ENCODE peak calls at places on chromosomes 4 and X, in five cellular contexts. One of them, this sample, is unnamed.

GRCh38 chr4:45621926-45622325 is 501.9 kb downstream of the GABRG1 start:
- DNase-seq in activated CD4-positive, alpha-beta T cell treated with anti-CD3 and anti-CD28 coated beads, Interleukin-2, amount 50 U/mL, for 1 hour: no peak
- DNase-seq in fibroblast of mammary gland: peak; percentile 60
- DNase-seq in EL: no peak
- DNase-seq in ACHN: peak; percentile 80
- DNase-seq in this sample: no peak

GRCh38 chr4:6062133-6062532 is 43.9 kb upstream of the C4orf50 start:
- DNase-seq in fibroblast of mammary gland: no peak
- DNase-seq in activated CD4-positive, alpha-beta T cell treated with anti-CD3 and anti-CD28 coated beads, Interleukin-2, amount 50 U/mL, for 1 hour: no peak
- DNase-seq in ACHN: no peak
- DNase-seq in EL: no peak
- DNase-seq in this sample: no peak

GRCh38 chrX:132171881-132172280 is 44.1 kb upstream of the FRMD7 start:
- DNase-seq in activated CD4-positive, alpha-beta T cell treated with anti-CD3 and anti-CD28 coated beads, Interleukin-2, amount 50 U/mL, for 1 hour: no peak
- DNase-seq in fibroblast of mammary gland: no peak
- DNase-seq in ACHN: no peak
- DNase-seq in EL: no peak
- DNase-seq in this sample: no peak

GRCh38 chr4:8846864-8847263 is 24.8 kb downstream of the HMX1 start:
- DNase-seq in activated CD4-positive, alpha-beta T cell treated with anti-CD3 and anti-CD28 coated beads, Interleukin-2, amount 50 U/mL, for 1 hour: no peak
- DNase-seq in ACHN: no peak
- DNase-seq in fibroblast of mammary gland: no peak
- DNase-seq in EL: no peak
- DNase-seq in this sample: no peak

GRCh38 chr4:54173281-54173912 is 55.7 kb upstream of the PDGFRA start:
- DNase-seq in EL: peak; percentile 10
- DNase-seq in activated CD4-positive, alpha-beta T cell treated with anti-CD3 and anti-CD28 coated beads, Interleukin-2, amount 50 U/mL, for 1 hour: no peak
- DNase-seq in ACHN: no peak
- DNase-seq in fibroblast of mammary gland: no peak
- DNase-seq in this sample: no peak

GRCh38 chrX:21151051-21151450 is 223.2 kb upstream of the CNKSR2 start:
- DNase-seq in activated CD4-positive, alpha-beta T cell treated with anti-CD3 and anti-CD28 coated beads, Interleukin-2, amount 50 U/mL, for 1 hour: no peak
- DNase-seq in EL: no peak
- DNase-seq in fibroblast of mammary gland: no peak
- DNase-seq in ACHN: no peak
- DNase-seq in this sample: no peak

GRCh38 chr4:12041828-12042227 is 613.1 kb upstream of the HS3ST1 start:
- DNase-seq in EL: no peak
- DNase-seq in activated CD4-positive, alpha-beta T cell treated with anti-CD3 and anti-CD28 coated beads, Interleukin-2, amount 50 U/mL, for 1 hour: no peak
- DNase-seq in ACHN: peak; percentile 10
- DNase-seq in fibroblast of mammary gland: no peak
- DNase-seq in this sample: no peak

GRCh38 chrX:149392896-149393295 is 112.2 kb downstream of the IDS start:
- DNase-seq in ACHN: no peak
- DNase-seq in EL: peak; percentile 8
- DNase-seq in fibroblast of mammary gland: no peak
- DNase-seq in activated CD4-positive, alpha-beta T cell treated with anti-CD3 and anti-CD28 coated beads, Interleukin-2, amount 50 U/mL, for 1 hour: no peak
- DNase-seq in this sample: no peak

GRCh38 chr4:3699261-3699660 is 66.9 kb upstream of the ADRA2C start:
- DNase-seq in ACHN: no peak
- DNase-seq in fibroblast of mammary gland: no peak
- DNase-seq in EL: no peak
- DNase-seq in activated CD4-positive, alpha-beta T cell treated with anti-CD3 and anti-CD28 coated beads, Interleukin-2, amount 50 U/mL, for 1 hour: no peak
- DNase-seq in this sample: no peak

GRCh38 chrX:28709421-28709820 is 122.2 kb downstream of the IL1RAPL1 start:
- DNase-seq in ACHN: no peak
- DNase-seq in EL: no peak
- DNase-seq in fibroblast of mammary gland: no peak
- DNase-seq in activated CD4-positive, alpha-beta T cell treated with anti-CD3 and anti-CD28 coated beads, Interleukin-2, amount 50 U/mL, for 1 hour: no peak
- DNase-seq in this sample: no peak

GRCh38 chr4:84995386-84995785 is 28.9 kb upstream of the WDFY3 start:
- DNase-seq in fibroblast of mammary gland: no peak
- DNase-seq in activated CD4-positive, alpha-beta T cell treated with anti-CD3 and anti-CD28 coated beads, Interleukin-2, amount 50 U/mL, for 1 hour: no peak
- DNase-seq in EL: peak; percentile 84
- DNase-seq in ACHN: no peak
- DNase-seq in this sample: no peak

GRCh38 chr4:7353046-7353790 is 81.5 kb downstream of the PSAPL1 start:
- DNase-seq in ACHN: no peak
- DNase-seq in EL: no peak
- DNase-seq in fibroblast of mammary gland: no peak
- DNase-seq in activated CD4-positive, alpha-beta T cell treated with anti-CD3 and anti-CD28 coated beads, Interleukin-2, amount 50 U/mL, for 1 hour: no peak
- DNase-seq in this sample: no peak

GRCh38 chr4:95761441-95761840 is 78.5 kb upstream of the PDHA2 start:
- DNase-seq in ACHN: no peak
- DNase-seq in fibroblast of mammary gland: peak; percentile 30
- DNase-seq in EL: no peak
- DNase-seq in activated CD4-positive, alpha-beta T cell treated with anti-CD3 and anti-CD28 coated beads, Interleukin-2, amount 50 U/mL, for 1 hour: no peak
- DNase-seq in this sample: no peak

GRCh38 chrX:41043950-41044349 is 41.3 kb upstream of the USP9X start:
- DNase-seq in fibroblast of mammary gland: peak; percentile 76
- DNase-seq in EL: peak; percentile 56
- DNase-seq in activated CD4-positive, alpha-beta T cell treated with anti-CD3 and anti-CD28 coated beads, Interleukin-2, amount 50 U/mL, for 1 hour: no peak
- DNase-seq in ACHN: no peak
- DNase-seq in this sample: no peak

GRCh38 chrX:82218361-82218760 is 1016.5 kb downstream of the SH3BGRL start:
- DNase-seq in activated CD4-positive, alpha-beta T cell treated with anti-CD3 and anti-CD28 coated beads, Interleukin-2, amount 50 U/mL, for 1 hour: no peak
- DNase-seq in ACHN: peak; percentile 45
- DNase-seq in fibroblast of mammary gland: peak; percentile 31
- DNase-seq in EL: no peak
- DNase-seq in this sample: no peak

GRCh38 chrX:68732906-68733493 is 85.5 kb downstream of the STARD8 start:
- DNase-seq in fibroblast of mammary gland: peak; percentile 56
- DNase-seq in ACHN: peak; percentile 46
- DNase-seq in EL: peak; percentile 57
- DNase-seq in activated CD4-positive, alpha-beta T cell treated with anti-CD3 and anti-CD28 coated beads, Interleukin-2, amount 50 U/mL, for 1 hour: peak; percentile 45
- DNase-seq in this sample: peak; percentile 46

GRCh38 chr4:76571274-76571673 is 136.2 kb downstream of the SHROOM3 start:
- DNase-seq in EL: no peak
- DNase-seq in ACHN: no peak
- DNase-seq in fibroblast of mammary gland: no peak
- DNase-seq in activated CD4-positive, alpha-beta T cell treated with anti-CD3 and anti-CD28 coated beads, Interleukin-2, amount 50 U/mL, for 1 hour: no peak
- DNase-seq in this sample: no peak

GRCh38 chr4:43339435-43339834 is 446.9 kb downstream of the GRXCR1 start:
- DNase-seq in EL: peak; percentile 1
- DNase-seq in activated CD4-positive, alpha-beta T cell treated with anti-CD3 and anti-CD28 coated beads, Interleukin-2, amount 50 U/mL, for 1 hour: no peak
- DNase-seq in fibroblast of mammary gland: peak; percentile 92
- DNase-seq in ACHN: peak; percentile 51
- DNase-seq in this sample: no peak

GRCh38 chrX:63738696-63739095 is 46.3 kb downstream of the ARHGEF9 start:
- DNase-seq in EL: no peak
- DNase-seq in fibroblast of mammary gland: no peak
- DNase-seq in ACHN: no peak
- DNase-seq in activated CD4-positive, alpha-beta T cell treated with anti-CD3 and anti-CD28 coated beads, Interleukin-2, amount 50 U/mL, for 1 hour: no peak
- DNase-seq in this sample: no peak

GRCh38 chrX:16160729-16161128 is 6.6 kb upstream of the MAGEB17 start:
- DNase-seq in fibroblast of mammary gland: peak; percentile 75
- DNase-seq in EL: peak; percentile 87
- DNase-seq in activated CD4-positive, alpha-beta T cell treated with anti-CD3 and anti-CD28 coated beads, Interleukin-2, amount 50 U/mL, for 1 hour: no peak
- DNase-seq in ACHN: peak; percentile 89
- DNase-seq in this sample: no peak

GRCh38 chr4:104205116-104205515 is 289.6 kb downstream of the CXXC4 start:
- DNase-seq in ACHN: no peak
- DNase-seq in fibroblast of mammary gland: no peak
- DNase-seq in activated CD4-positive, alpha-beta T cell treated with anti-CD3 and anti-CD28 coated beads, Interleukin-2, amount 50 U/mL, for 1 hour: no peak
- DNase-seq in EL: no peak
- DNase-seq in this sample: no peak

GRCh38 chr4:76607846-76608245 is 172.8 kb downstream of the SHROOM3 start:
- DNase-seq in fibroblast of mammary gland: no peak
- DNase-seq in ACHN: no peak
- DNase-seq in activated CD4-positive, alpha-beta T cell treated with anti-CD3 and anti-CD28 coated beads, Interleukin-2, amount 50 U/mL, for 1 hour: no peak
- DNase-seq in EL: no peak
- DNase-seq in this sample: no peak

GRCh38 chr4:6229095-6229494 is 28.7 kb upstream of the JAKMIP1 start:
- DNase-seq in activated CD4-positive, alpha-beta T cell treated with anti-CD3 and anti-CD28 coated beads, Interleukin-2, amount 50 U/mL, for 1 hour: no peak
- DNase-seq in EL: no peak
- DNase-seq in ACHN: no peak
- DNase-seq in fibroblast of mammary gland: no peak
- DNase-seq in this sample: no peak

GRCh38 chrX:154036513-154036912 is 16.8 kb upstream of the IRAK1 start:
- DNase-seq in activated CD4-positive, alpha-beta T cell treated with anti-CD3 and anti-CD28 coated beads, Interleukin-2, amount 50 U/mL, for 1 hour: no peak
- DNase-seq in EL: no peak
- DNase-seq in fibroblast of mammary gland: no peak
- DNase-seq in ACHN: no peak
- DNase-seq in this sample: peak; percentile 27

GRCh38 chrX:68428431-68428830 is 4.9 kb downstream of the OPHN1 start:
- DNase-seq in fibroblast of mammary gland: peak; percentile 53
- DNase-seq in activated CD4-positive, alpha-beta T cell treated with anti-CD3 and anti-CD28 coated beads, Interleukin-2, amount 50 U/mL, for 1 hour: no peak
- DNase-seq in ACHN: peak; percentile 22
- DNase-seq in EL: peak; percentile 79
- DNase-seq in this sample: no peak

GRCh38 chrX:65596270-65596669 is 61.7 kb upstream of the LAS1L start:
- DNase-seq in activated CD4-positive, alpha-beta T cell treated with anti-CD3 and anti-CD28 coated beads, Interleukin-2, amount 50 U/mL, for 1 hour: peak; percentile 41
- DNase-seq in EL: peak; percentile 56
- DNase-seq in ACHN: no peak
- DNase-seq in fibroblast of mammary gland: peak; percentile 58
- DNase-seq in this sample: peak; percentile 21

GRCh38 chr4:70709551-70710080 is 12.1 kb upstream of the RUFY3 start:
- DNase-seq in fibroblast of mammary gland: no peak
- DNase-seq in ACHN: no peak
- DNase-seq in EL: no peak
- DNase-seq in activated CD4-positive, alpha-beta T cell treated with anti-CD3 and anti-CD28 coated beads, Interleukin-2, amount 50 U/mL, for 1 hour: no peak
- DNase-seq in this sample: no peak